ENCODE peak calls at places on chromosomes 4 and X, in four cellular contexts. One of them, this sample, is unnamed.

GRCh38 chr4:76204936-76205335 is 8.7 kb downstream of the SCARB2 start:
- DNase-seq in lower leg skin: no peak
- DNase-seq in erythroblast: no peak
- DNase-seq in GM12891: no peak
- DNase-seq in this sample: no peak

GRCh38 chr4:109562457-109563237 is 2.6 kb downstream of the MCUB start:
- DNase-seq in lower leg skin: no peak
- DNase-seq in erythroblast: no peak
- DNase-seq in GM12891: no peak
- DNase-seq in this sample: no peak

GRCh38 chr4:169253904-169254303 is 16.9 kb downstream of the SH3RF1 start:
- DNase-seq in lower leg skin: no peak
- DNase-seq in erythroblast: peak
- DNase-seq in GM12891: no peak
- DNase-seq in this sample: peak

GRCh38 chr4:4599886-4600285 is 58.0 kb upstream of the STX18 start:
- DNase-seq in lower leg skin: no peak
- DNase-seq in erythroblast: no peak
- DNase-seq in GM12891: no peak
- DNase-seq in this sample: peak

GRCh38 chr4:32488690-32489089 is 1768.5 kb downstream of the PCDH7 start:
- DNase-seq in lower leg skin: no peak
- DNase-seq in erythroblast: no peak
- DNase-seq in GM12891: no peak
- DNase-seq in this sample: no peak

GRCh38 chr4:121799208-121799823 is 1.8 kb upstream of the EXOSC9 start:
- DNase-seq in lower leg skin: no peak
- DNase-seq in erythroblast: peak
- DNase-seq in GM12891: no peak
- DNase-seq in this sample: no peak

GRCh38 chr4:8063974-8064563 is 94.5 kb downstream of the ABLIM2 start:
- DNase-seq in lower leg skin: no peak
- DNase-seq in erythroblast: no peak
- DNase-seq in GM12891: no peak
- DNase-seq in this sample: no peak

GRCh38 chr4:141921293-141921692 is 284.9 kb downstream of the IL15 start:
- DNase-seq in lower leg skin: no peak
- DNase-seq in erythroblast: no peak
- DNase-seq in GM12891: no peak
- DNase-seq in this sample: no peak

GRCh38 chr4:143384381-143384994 is 47.8 kb downstream of the GAB1 start:
- DNase-seq in lower leg skin: no peak
- DNase-seq in erythroblast: no peak
- DNase-seq in GM12891: no peak
- DNase-seq in this sample: peak

GRCh38 chr4:118935819-118936218 is 47.2 kb downstream of the SYNPO2 start:
- DNase-seq in lower leg skin: no peak
- DNase-seq in erythroblast: no peak
- DNase-seq in GM12891: no peak
- DNase-seq in this sample: no peak

GRCh38 chrX:101291204-101291603 is at the start of gene TAF7L:
- DNase-seq in lower leg skin: no peak
- DNase-seq in erythroblast: peak
- DNase-seq in GM12891: no peak
- DNase-seq in this sample: peak

GRCh38 chrX:140762061-140762460 is 52.5 kb downstream of the LINC00632 start:
- DNase-seq in lower leg skin: no peak
- DNase-seq in erythroblast: peak
- DNase-seq in GM12891: peak
- DNase-seq in this sample: peak

GRCh38 chr4:153634737-153635353 is 49.2 kb upstream of the TLR2 start:
- DNase-seq in lower leg skin: no peak
- DNase-seq in erythroblast: peak
- DNase-seq in GM12891: no peak
- DNase-seq in this sample: peak

GRCh38 chr4:23333946-23334878 is 555.6 kb downstream of the PPARGC1A start:
- DNase-seq in lower leg skin: no peak
- DNase-seq in erythroblast: peak
- DNase-seq in GM12891: no peak
- DNase-seq in this sample: no peak

GRCh38 chr4:80333121-80333520 is 2.4 kb upstream of the CFAP299 start:
- DNase-seq in lower leg skin: no peak
- DNase-seq in erythroblast: no peak
- DNase-seq in GM12891: no peak
- DNase-seq in this sample: no peak

GRCh38 chr4:38842998-38843397 is 13.6 kb downstream of the TLR6 start:
- DNase-seq in lower leg skin: no peak
- DNase-seq in erythroblast: no peak
- DNase-seq in GM12891: no peak
- DNase-seq in this sample: no peak

GRCh38 chrX:129359269-129359668 is 164.0 kb downstream of the SMARCA1 start:
- DNase-seq in lower leg skin: no peak
- DNase-seq in erythroblast: no peak
- DNase-seq in GM12891: no peak
- DNase-seq in this sample: peak

GRCh38 chr4:173821851-173822250 is 291.8 kb upstream of the HAND2 start:
- DNase-seq in lower leg skin: no peak
- DNase-seq in erythroblast: no peak
- DNase-seq in GM12891: no peak
- DNase-seq in this sample: no peak

GRCh38 chr4:55979562-55979961 is 30.8 kb downstream of the CEP135 start:
- DNase-seq in lower leg skin: no peak
- DNase-seq in erythroblast: no peak
- DNase-seq in GM12891: no peak
- DNase-seq in this sample: no peak

GRCh38 chrX:38973327-38973726 is 172.1 kb downstream of the MID1IP1 start:
- DNase-seq in lower leg skin: no peak
- DNase-seq in erythroblast: peak
- DNase-seq in GM12891: no peak
- DNase-seq in this sample: no peak

GRCh38 chr4:63296773-63297172 is 1112.5 kb downstream of the TECRL start:
- DNase-seq in lower leg skin: no peak
- DNase-seq in erythroblast: no peak
- DNase-seq in GM12891: no peak
- DNase-seq in this sample: no peak

GRCh38 chrX:11591712-11592351 is 73.9 kb downstream of the ARHGAP6 start:
- DNase-seq in lower leg skin: no peak
- DNase-seq in erythroblast: no peak
- DNase-seq in GM12891: no peak
- DNase-seq in this sample: peak

GRCh38 chr4:102531441-102531840 is 30.3 kb downstream of the NFKB1 start:
- DNase-seq in lower leg skin: no peak
- DNase-seq in erythroblast: no peak
- DNase-seq in GM12891: no peak
- DNase-seq in this sample: no peak

GRCh38 chr4:40570348-40571077 is 59.2 kb downstream of the RBM47 start:
- DNase-seq in lower leg skin: no peak
- DNase-seq in erythroblast: no peak
- DNase-seq in GM12891: no peak
- DNase-seq in this sample: no peak
- TF ChIP-seq POLR2A in lower leg skin: no peak
- TF ChIP-seq POLR2A in erythroblast: no peak
- TF ChIP-seq POLR2A in GM12891: no peak
- TF ChIP-seq POLR2A in this sample: no peak

GRCh38 chrX:17519349-17519748 is 144.3 kb downstream of the NHS start:
- DNase-seq in lower leg skin: peak
- DNase-seq in erythroblast: no peak
- DNase-seq in GM12891: no peak
- DNase-seq in this sample: peak

GRCh38 chrX:17525762-17526555 is 151.0 kb downstream of the NHS start:
- DNase-seq in lower leg skin: no peak
- DNase-seq in erythroblast: no peak
- DNase-seq in GM12891: no peak
- DNase-seq in this sample: no peak

GRCh38 chrX:17520206-17520605 is 145.2 kb downstream of the NHS start:
- DNase-seq in lower leg skin: no peak
- DNase-seq in erythroblast: no peak
- DNase-seq in GM12891: no peak
- DNase-seq in this sample: no peak

GRCh38 chrX:17525266-17525665 is 150.3 kb downstream of the NHS start:
- DNase-seq in lower leg skin: no peak
- DNase-seq in erythroblast: no peak
- DNase-seq in GM12891: no peak
- DNase-seq in this sample: no peak

DNA sequence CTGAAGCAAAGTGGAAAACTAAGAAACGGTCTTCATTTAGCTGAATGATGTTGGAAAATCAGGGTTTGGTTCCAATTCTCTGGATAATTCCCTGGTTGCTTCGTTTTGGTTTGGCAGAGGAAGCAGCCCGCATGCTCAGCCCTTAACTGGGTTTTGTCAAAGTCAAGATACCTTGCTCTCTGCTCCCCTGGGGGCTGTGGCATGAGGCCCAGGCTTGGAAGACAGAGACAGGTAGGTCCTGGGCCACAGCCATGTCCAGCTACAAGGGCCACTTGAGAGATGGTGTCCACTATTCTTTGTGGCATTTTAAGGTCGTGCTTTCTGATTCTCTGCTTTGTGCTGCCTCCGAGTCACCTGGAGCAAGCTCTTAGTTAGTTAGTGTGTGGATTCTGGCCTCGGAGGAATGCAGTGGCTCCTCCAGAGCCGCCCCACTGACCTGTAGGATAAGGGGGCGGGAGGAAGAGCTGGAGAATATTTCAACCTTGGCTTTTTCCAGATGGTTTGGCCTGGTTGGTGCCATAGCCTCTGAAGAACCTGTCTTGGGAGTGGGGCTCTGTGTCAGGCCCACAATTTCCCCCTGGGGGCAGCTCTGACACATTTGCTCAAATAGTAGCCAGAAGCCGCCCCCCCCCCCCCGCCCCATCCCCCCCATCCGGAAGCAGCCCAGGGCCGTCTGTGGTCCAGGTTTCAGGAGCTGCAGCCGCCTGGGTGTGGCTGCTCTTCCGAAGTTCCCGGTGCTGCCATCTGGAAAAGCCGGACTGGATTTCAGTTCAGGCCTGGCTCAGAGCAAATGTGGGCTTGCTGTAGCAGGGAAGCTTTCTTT is 147.1 kb downstream of the NHS start:
- DNase-seq in lower leg skin: no peak
- DNase-seq in erythroblast: no peak
- DNase-seq in GM12891: no peak
- DNase-seq in this sample: no peak
- TF ChIP-seq POLR2A in lower leg skin: no peak
- TF ChIP-seq POLR2A in erythroblast: no peak
- TF ChIP-seq POLR2A in GM12891: no peak
- TF ChIP-seq POLR2A in this sample: no peak

DNA sequence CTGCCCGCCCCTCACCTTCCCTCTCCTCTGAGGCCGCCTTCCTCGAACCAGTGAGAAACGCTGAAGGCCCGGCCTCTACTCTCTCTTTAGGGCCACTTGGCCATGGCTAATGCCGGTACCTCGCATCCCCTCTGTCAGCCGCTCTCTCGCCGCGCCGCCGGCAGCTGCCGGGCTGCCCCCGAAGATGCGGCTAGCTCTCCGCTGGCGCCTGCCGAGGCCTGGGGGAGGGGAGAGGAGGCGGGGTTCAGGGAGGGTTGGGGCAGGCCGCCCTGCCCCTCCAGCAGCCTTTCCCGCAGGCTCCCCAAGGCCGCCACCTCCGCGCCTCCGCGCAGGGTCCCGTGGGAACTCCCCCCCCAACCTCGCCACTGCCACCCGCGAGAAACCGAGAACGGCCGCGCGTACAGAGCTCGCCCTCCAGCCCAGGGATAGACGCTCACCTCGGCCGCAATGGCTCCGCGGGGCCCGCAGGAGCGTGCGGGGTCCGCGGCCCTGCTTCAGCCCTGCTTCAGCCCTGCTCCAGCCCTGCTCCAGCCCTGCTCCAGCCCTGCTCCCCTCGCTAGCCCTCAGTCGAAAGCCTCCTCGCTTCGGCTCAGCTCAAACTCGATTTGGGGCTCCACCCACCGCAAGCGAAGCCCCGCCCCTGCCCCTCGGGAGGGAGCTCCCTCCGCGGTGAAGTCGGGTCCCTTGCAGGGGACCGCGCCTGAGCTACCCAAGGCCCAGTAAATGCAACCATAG is at the start of gene HUWE1:
- DNase-seq in lower leg skin: peak
- DNase-seq in erythroblast: peak
- DNase-seq in GM12891: no peak
- DNase-seq in this sample: peak
- TF ChIP-seq POLR2A in lower leg skin: no peak
- TF ChIP-seq POLR2A in erythroblast: peak
- TF ChIP-seq POLR2A in GM12891: peak
- TF ChIP-seq POLR2A in this sample: no peak

DNA sequence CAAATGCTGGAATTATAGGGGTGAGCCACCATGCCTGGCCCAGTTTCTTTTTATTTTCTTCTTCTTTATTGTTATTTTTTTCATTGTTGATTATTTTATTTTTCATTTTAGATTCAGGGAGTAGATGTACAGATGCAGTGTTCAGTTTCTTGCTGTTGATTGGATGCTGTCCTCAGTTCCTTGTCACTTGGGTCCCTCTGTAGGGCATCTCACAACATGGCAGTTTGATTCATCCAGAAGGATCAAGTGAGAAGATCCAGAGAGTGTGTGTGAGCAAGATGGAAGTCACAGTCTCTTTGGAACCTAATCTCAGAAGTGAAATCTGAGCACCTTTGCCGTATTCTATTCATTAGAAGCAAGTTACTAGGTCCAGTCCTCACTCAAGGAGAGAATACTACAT is 20.9 kb downstream of the HMGB3 start:
- DNase-seq in lower leg skin: no peak
- DNase-seq in erythroblast: peak
- DNase-seq in GM12891: no peak
- DNase-seq in this sample: no peak
- TF ChIP-seq POLR2A in lower leg skin: no peak
- TF ChIP-seq POLR2A in erythroblast: no peak
- TF ChIP-seq POLR2A in GM12891: no peak
- TF ChIP-seq POLR2A in this sample: no peak